ENCODE peak calls at places on chromosomes 2 and 18, in seven cellular contexts. L is aorta; U is activated effector memory CD4-positive, alpha-beta T cell treated with anti-CD3 and anti-CD28 coated beads, Interleukin-2, amount 50 U/mL, for 16 hours; S is cardiac fibroblast; F is HT-29; M is NCI-H1092 treated with DMSO at 0.1 percent for 48 hours; C is testis. X is an unnamed sample.

GRCh38 chr2:106158131-106158530 is 36.0 kb downstream of the UXS1 start:
- DNase-seq in C (no peak), L (no peak), M (no peak), S (no peak), U (no peak), F (no peak), X (no peak)

GRCh38 chr18:27887287-27887686 is 289.6 kb downstream of the CDH2 start:
- DNase-seq in L (no peak), U (no peak), M (no peak), S (peak; percentile 25), C (no peak), F (no peak), X (no peak)

GRCh38 chr2:231764752-231765151 is 16.3 kb downstream of the PDE6D start:
- DNase-seq in L (no peak), U (no peak), M (no peak), F (no peak), C (no peak), S (no peak), X (no peak)

GRCh38 chr2:68251187-68251854 is 1.0 kb downstream of the PPP3R1 start:
- DNase-seq in M (peak; percentile 79), L (peak; percentile 75), S (peak; percentile 80), C (peak; percentile 79), U (peak; percentile 90), F (peak; percentile 91), X (peak; percentile 79)

GRCh38 chr2:25228848-25229674 is 60.7 kb upstream of the POMC start:
- DNase-seq in S (peak; percentile 83), C (peak; percentile 86), L (peak; percentile 85), F (peak; percentile 67), U (no peak), M (peak; percentile 22), X (peak; percentile 78)

GRCh38 chr2:144583741-144584453 is 64.0 kb upstream of the ZEB2 start:
- DNase-seq in C (no peak), S (peak; percentile 90), M (no peak), L (no peak), U (no peak), F (no peak), X (no peak)

GRCh38 chr18:11411021-11411420 is 198.4 kb upstream of the SLC35G4 start:
- DNase-seq in L (no peak), U (no peak), F (no peak), S (no peak), C (no peak), M (no peak), X (no peak)

GRCh38 chr18:76491436-76491800 is 3.6 kb downstream of the ZNF516 start:
- DNase-seq in U (peak; percentile 85), F (peak; percentile 17), S (peak; percentile 54), L (peak; percentile 80), M (peak; percentile 46), C (peak; percentile 92), X (peak; percentile 93)

GRCh38 chr2:107108556-107108955 is 222.6 kb upstream of the ST6GAL2 start:
- DNase-seq in C (no peak), L (no peak), F (no peak), S (peak; percentile 27), M (no peak), U (no peak), X (no peak)

GRCh38 chr2:229586012-229586411 is 128.3 kb downstream of the DNER start:
- DNase-seq in S (peak; percentile 76), L (no peak), M (no peak), F (no peak), U (no peak), C (no peak), X (no peak)

GRCh38 chr2:162490795-162491470 is 147.0 kb downstream of the GCA start:
- DNase-seq in U (no peak), S (no peak), M (no peak), C (no peak), F (no peak), L (no peak), X (no peak)